ENCODE peak calls at places on chromosomes 2 and 18, in eight cellular contexts. G is type B pancreatic cell, M is WERI-Rb-1, A is right lobe of liver, P is choroid plexus epithelial cell, V is ovary, B is OCI-LY7, H is endodermal cell. I is an unnamed sample.

GRCh38 chr18:47149457-47150028 is 757 bp downstream of the HDHD2 start:
- DNase-seq in A (no peak), V (no peak), H (peak; percentile 64), M (no peak), B (no peak), G (no peak), P (no peak), I (no peak)

GRCh38 chr2:221581986-221582385 is 9.9 kb upstream of the EPHA4 start:
- DNase-seq in B (no peak), M (no peak), A (no peak), V (no peak), P (no peak), H (no peak), G (no peak), I (no peak)

GRCh38 chr2:209471037-209471436 is 47.2 kb downstream of the MAP2 start:
- DNase-seq in A (no peak), V (no peak), G (no peak), M (no peak), H (no peak), B (no peak), P (peak; percentile 77), I (no peak)

GRCh38 chr2:235630723-235631122 is 136.9 kb downstream of the AGAP1 start:
- DNase-seq in H (no peak), V (no peak), B (no peak), A (no peak), G (no peak), P (no peak), M (no peak), I (no peak)

GRCh38 chr2:15941483-15941853 is 1.1 kb downstream of the MYCN start:
- DNase-seq in B (no peak), M (peak; percentile 95), P (no peak), A (no peak), G (no peak), H (peak; percentile 88), V (peak; percentile 13), I (no peak)

GRCh38 chr2:128281852-128282245 is 36.8 kb downstream of the HS6ST1 start:
- DNase-seq in M (no peak), H (no peak), A (peak; percentile 13), B (no peak), G (no peak), P (no peak), V (no peak), I (no peak)

GRCh38 chr2:173355132-173355865 is 627 bp downstream of the CDCA7 start:
- DNase-seq in M (peak; percentile 62), G (peak; percentile 73), P (peak; percentile 59), H (peak; percentile 86), V (peak; percentile 7), A (peak; percentile 33), B (peak; percentile 86), I (peak; percentile 53)

GRCh38 chr2:231720292-231720691 is 12.0 kb downstream of the PTMA start:
- DNase-seq in M (no peak), P (no peak), G (no peak), V (no peak), H (peak; percentile 43), A (no peak), B (peak; percentile 20), I (no peak)

GRCh38 chr2:176405477-176405876 is 136.2 kb downstream of the MTX2 start:
- DNase-seq in M (no peak), G (no peak), V (no peak), A (no peak), P (no peak), B (no peak), H (no peak), I (no peak)

GRCh38 chr2:26922638-26923466 is 47.6 kb upstream of the MAPRE3 start:
- DNase-seq in M (peak; percentile 88), A (peak; percentile 31), P (peak; percentile 74), V (peak; percentile 48), H (peak; percentile 88), B (peak; percentile 61), G (no peak), I (peak; percentile 71)

GRCh38 chr2:47189635-47190034 is 34.5 kb upstream of the STPG4 start:
- DNase-seq in G (no peak), H (no peak), A (no peak), V (no peak), P (peak; percentile 90), B (no peak), M (no peak), I (no peak)

GRCh38 chr2:210169871-210170441 is 1.3 kb downstream of the KANSL1L start:
- DNase-seq in V (no peak), A (no peak), M (no peak), G (no peak), B (no peak), H (no peak), P (peak; percentile 89), I (peak; percentile 24)

GRCh38 chr2:239831272-239831731 is 193.8 kb downstream of the NDUFA10 start:
- DNase-seq in V (no peak), M (no peak), A (no peak), P (no peak), H (peak; percentile 76), G (peak; percentile 64), B (no peak), I (no peak)

GRCh38 chr2:13021470-13021957 is 304.8 kb downstream of the TRIB2 start:
- DNase-seq in H (no peak), M (no peak), G (no peak), A (no peak), B (no peak), P (peak; percentile 15), V (no peak), I (no peak)

GRCh38 chr2:112725545-112726457 is 5.0 kb downstream of the NT5DC4 start:
- DNase-seq in G (no peak), H (peak; percentile 70), V (no peak), B (no peak), P (no peak), M (no peak), A (no peak), I (peak; percentile 79)
- TF ChIP-seq CTCF in G (no peak), H (no peak), V (no peak), B (no peak), P (no peak), M (no peak), A (no peak), I (peak; percentile 22)

GRCh38 chr2:203814661-203815540 is 52.7 kb upstream of the CTLA4 start:
- DNase-seq in A (peak; percentile 53), M (peak; percentile 25), H (peak; percentile 70), V (peak; percentile 21), G (no peak), P (peak; percentile 93), B (peak; percentile 89), I (peak; percentile 75)
- TF ChIP-seq CTCF in A (peak; percentile 92), M (peak; percentile 56), H (peak; percentile 87), V (peak; percentile 70), G (peak; percentile 88), P (peak; percentile 79), B (peak; percentile 96), I (peak; percentile 71)

GRCh38 chr2:166518634-166519390 is 24.8 kb upstream of the SCN7A start:
- DNase-seq in A (no peak), P (peak; percentile 11), V (no peak), H (no peak), G (no peak), B (no peak), M (no peak), I (no peak)

GRCh38 chr2:166513952-166514351 is 19.9 kb upstream of the SCN7A start:
- DNase-seq in V (no peak), M (no peak), G (no peak), B (no peak), A (no peak), P (no peak), H (no peak), I (no peak)

GRCh38 chr2:166517533-166517932 is 23.5 kb upstream of the SCN7A start:
- DNase-seq in P (no peak), M (no peak), H (no peak), B (no peak), V (no peak), A (no peak), G (no peak), I (no peak)

GRCh38 chr2:166519391-166519962 is 25.4 kb upstream of the SCN7A start:
- DNase-seq in P (no peak), V (no peak), A (no peak), H (peak; percentile 58), G (no peak), M (no peak), B (no peak), I (no peak)

GRCh38 chr2:166516712-166517303 is 22.8 kb upstream of the SCN7A start:
- DNase-seq in M (peak; percentile 42), A (no peak), G (no peak), V (peak; percentile 31), P (peak; percentile 61), H (peak; percentile 68), B (peak; percentile 2), I (no peak)
- TF ChIP-seq CTCF in M (peak; percentile 62), A (peak; percentile 59), G (peak; percentile 84), V (peak; percentile 55), P (peak; percentile 76), H (peak; percentile 86), B (peak; percentile 75), I (peak; percentile 16)

GRCh38 chr2:200159829-200160781 is 146.4 kb upstream of the SPATS2L start:
- DNase-seq in V (no peak), P (peak; percentile 60), M (peak; percentile 42), H (no peak), B (no peak), G (no peak), A (no peak), I (no peak)
- TF ChIP-seq CTCF in V (no peak), P (no peak), M (no peak), H (no peak), B (no peak), G (no peak), A (no peak), I (no peak)

I was measured in GM10248.